ENCODE peak calls at places on chromosomes 13 and 19, in eight cellular contexts. L, S, C, T, F, D, M and U are unnamed samples.

GRCh38 chr13:42272776-42273175 is 824 bp downstream of the AKAP11 start:
- DNase-seq in L (no peak), S (no peak), C (no peak), T (no peak), F (no peak), D (no peak), M (no peak), U (no peak)

GRCh38 chr13:102580552-102581169 is 16.1 kb upstream of the TPP2 start:
- DNase-seq in L (peak), S (peak), C (peak), T (peak), F (no peak), D (peak), M (peak), U (no peak)

GRCh38 chr13:70723732-70724131 is 615.5 kb upstream of the KLHL1 start:
- DNase-seq in L (no peak), S (no peak), C (peak), T (no peak), F (no peak), D (peak), M (no peak), U (no peak)

GRCh38 chr19:3075605-3076431 is 13.5 kb upstream of the TLE5 start:
- DNase-seq in L (peak), S (peak), C (peak), T (no peak), F (no peak), D (peak), M (peak), U (no peak)

GRCh38 chr13:79392882-79393563 is 13.0 kb downstream of the RBM26 start:
- DNase-seq in L (no peak), S (peak), C (peak), T (no peak), F (no peak), D (peak), M (peak), U (no peak)

GRCh38 chr13:93325303-93326297 is 99.0 kb downstream of the GPC6 start:
- DNase-seq in L (no peak), S (no peak), C (no peak), T (no peak), F (no peak), D (no peak), M (no peak), U (no peak)

GRCh38 chr19:41876847-41877489 is at the start of gene CD79A:
- DNase-seq in L (peak), S (no peak), C (no peak), T (no peak), F (no peak), D (no peak), M (peak), U (no peak)

GRCh38 chr19:19342086-19343015 is 21.7 kb downstream of the MAU2 start:
- DNase-seq in L (peak), S (peak), C (peak), T (no peak), F (peak), D (peak), M (no peak), U (no peak)

GRCh38 chr19:42143341-42144234 is 11.3 kb upstream of the POU2F2 start:
- DNase-seq in L (no peak), S (peak), C (peak), T (no peak), F (no peak), D (peak), M (no peak), U (no peak)

GRCh38 chr13:75021151-75021550 is 460.8 kb downstream of the TBC1D4 start:
- DNase-seq in L (no peak), S (no peak), C (no peak), T (no peak), F (no peak), D (no peak), M (no peak), U (no peak)

GRCh38 chr19:19109601-19110000 is 28.7 kb downstream of the TMEM161A start:
- DNase-seq in L (no peak), S (peak), C (peak), T (no peak), F (no peak), D (no peak), M (no peak), U (no peak)

GRCh38 chr13:24217601-24218281 is 57.2 kb downstream of the SPATA13 start:
- DNase-seq in L (peak), S (peak), C (peak), T (no peak), F (no peak), D (peak), M (no peak), U (no peak)

GRCh38 chr13:99015606-99016520 is 38.0 kb upstream of the DOCK9 start:
- DNase-seq in L (no peak), S (no peak), C (peak), T (no peak), F (no peak), D (no peak), M (no peak), U (no peak)

GRCh38 chr19:18697680-18698079 is 14.2 kb downstream of the CRTC1 start:
- DNase-seq in L (no peak), S (no peak), C (no peak), T (no peak), F (no peak), D (peak), M (no peak), U (no peak)

GRCh38 chr13:30841161-30841560 is 64.9 kb upstream of the MEDAG start:
- DNase-seq in L (no peak), S (no peak), C (peak), T (no peak), F (no peak), D (no peak), M (no peak), U (no peak)

GRCh38 chr13:62524061-62524460 is 1108.4 kb upstream of the PCDH20 start:
- DNase-seq in L (no peak), S (no peak), C (no peak), T (no peak), F (no peak), D (no peak), M (no peak), U (no peak)

GRCh38 chr13:21071894-21072293 is 10.5 kb upstream of the LATS2 start:
- DNase-seq in L (no peak), S (peak), C (no peak), T (no peak), F (no peak), D (peak), M (no peak), U (no peak)

GRCh38 chr13:61531383-61532065 is 115.9 kb upstream of the PCDH20 start:
- DNase-seq in L (peak), S (no peak), C (no peak), T (no peak), F (no peak), D (peak), M (no peak), U (no peak)

GRCh38 chr13:110836600-110836903 is 78.3 kb downstream of the ANKRD10 start:
- DNase-seq in L (no peak), S (no peak), C (no peak), T (no peak), F (no peak), D (no peak), M (no peak), U (no peak)

GRCh38 chr13:29703421-29703820 is 107.9 kb upstream of the SLC7A1 start:
- DNase-seq in L (no peak), S (no peak), C (no peak), T (no peak), F (no peak), D (no peak), M (no peak), U (no peak)

GRCh38 chr19:3964256-3965194 is 6.4 kb downstream of the DAPK3 start:
- DNase-seq in L (no peak), S (no peak), C (no peak), T (no peak), F (no peak), D (no peak), M (no peak), U (no peak)

GRCh38 chr19:51714848-51715247 is 8.9 kb downstream of the HAS1 start:
- DNase-seq in L (no peak), S (peak), C (no peak), T (no peak), F (no peak), D (no peak), M (no peak), U (peak)

GRCh38 chr19:41799444-41800000 is 3.1 kb downstream of the CEACAM3 start:
- DNase-seq in L (no peak), S (no peak), C (no peak), T (no peak), F (no peak), D (peak), M (no peak), U (no peak)

GRCh38 chr19:49417090-49417489 is 6.2 kb downstream of the PTH2 start:
- DNase-seq in L (no peak), S (no peak), C (no peak), T (no peak), F (no peak), D (no peak), M (no peak), U (no peak)

GRCh38 chr13:110525328-110526319 is 35.9 kb downstream of the RAB20 start:
- DNase-seq in L (no peak), S (no peak), C (no peak), T (no peak), F (no peak), D (no peak), M (peak), U (no peak)

GRCh38 chr13:48401480-48401879 is 11.4 kb downstream of the LPAR6 start:
- DNase-seq in L (no peak), S (no peak), C (no peak), T (no peak), F (no peak), D (no peak), M (no peak), U (no peak)

GRCh38 chr19:49801966-49802661 is 11.0 kb downstream of the FUZ start:
- DNase-seq in L (peak), S (peak), C (peak), T (peak), F (no peak), D (no peak), M (no peak), U (no peak)

GRCh38 chr13:79405501-79405830 is 589 bp downstream of the RBM26 start:
- DNase-seq in L (peak), S (no peak), C (no peak), T (peak), F (no peak), D (no peak), M (no peak), U (no peak)

GRCh38 chr13:73880365-73880764 is 253.8 kb downstream of the KLF12 start:
- DNase-seq in L (no peak), S (peak), C (peak), T (no peak), F (no peak), D (no peak), M (no peak), U (no peak)

GRCh38 chr13:91576590-91576989 is 178.2 kb downstream of the GPC5 start:
- DNase-seq in L (peak), S (no peak), C (no peak), T (no peak), F (peak), D (no peak), M (peak), U (no peak)

GRCh38 chr19:43763473-43763939 is 8.7 kb upstream of the SMG9 start:
- DNase-seq in L (no peak), S (no peak), C (peak), T (no peak), F (no peak), D (no peak), M (peak), U (no peak)

GRCh38 chr13:54733639-54734038 is 1705.0 kb downstream of the OLFM4 start:
- DNase-seq in L (no peak), S (no peak), C (no peak), T (no peak), F (peak), D (no peak), M (no peak), U (no peak)

GRCh38 chr13:52345048-52345447 is 60.9 kb downstream of the THSD1 start:
- DNase-seq in L (no peak), S (peak), C (peak), T (no peak), F (no peak), D (no peak), M (no peak), U (no peak)

GRCh38 chr19:16588089-16588823 is 16.0 kb upstream of the SLC35E1 start:
- DNase-seq in L (peak), S (peak), C (peak), T (no peak), F (no peak), D (no peak), M (peak), U (peak)

GRCh38 chr19:7925171-7925837 is 631 bp downstream of the CTXN1 start:
- DNase-seq in L (peak), S (peak), C (peak), T (no peak), F (peak), D (peak), M (peak), U (peak)

GRCh38 chr13:114067886-114068722 is 64.3 kb downstream of the RASA3 start:
- DNase-seq in L (peak), S (no peak), C (no peak), T (no peak), F (no peak), D (no peak), M (peak), U (peak)

GRCh38 chr19:10871711-10872550 is 578 bp downstream of the CARM1 start:
- DNase-seq in L (no peak), S (peak), C (peak), T (peak), F (no peak), D (peak), M (peak), U (no peak)

GRCh38 chr13:108558489-108558888 is 70.9 kb upstream of the MYO16 start:
- DNase-seq in L (no peak), S (no peak), C (no peak), T (no peak), F (no peak), D (no peak), M (no peak), U (no peak)
- TF ChIP-seq CTCF in L (no peak), S (no peak), C (no peak), T (no peak), F (no peak), D (no peak), M (no peak), U (no peak)

DNA sequence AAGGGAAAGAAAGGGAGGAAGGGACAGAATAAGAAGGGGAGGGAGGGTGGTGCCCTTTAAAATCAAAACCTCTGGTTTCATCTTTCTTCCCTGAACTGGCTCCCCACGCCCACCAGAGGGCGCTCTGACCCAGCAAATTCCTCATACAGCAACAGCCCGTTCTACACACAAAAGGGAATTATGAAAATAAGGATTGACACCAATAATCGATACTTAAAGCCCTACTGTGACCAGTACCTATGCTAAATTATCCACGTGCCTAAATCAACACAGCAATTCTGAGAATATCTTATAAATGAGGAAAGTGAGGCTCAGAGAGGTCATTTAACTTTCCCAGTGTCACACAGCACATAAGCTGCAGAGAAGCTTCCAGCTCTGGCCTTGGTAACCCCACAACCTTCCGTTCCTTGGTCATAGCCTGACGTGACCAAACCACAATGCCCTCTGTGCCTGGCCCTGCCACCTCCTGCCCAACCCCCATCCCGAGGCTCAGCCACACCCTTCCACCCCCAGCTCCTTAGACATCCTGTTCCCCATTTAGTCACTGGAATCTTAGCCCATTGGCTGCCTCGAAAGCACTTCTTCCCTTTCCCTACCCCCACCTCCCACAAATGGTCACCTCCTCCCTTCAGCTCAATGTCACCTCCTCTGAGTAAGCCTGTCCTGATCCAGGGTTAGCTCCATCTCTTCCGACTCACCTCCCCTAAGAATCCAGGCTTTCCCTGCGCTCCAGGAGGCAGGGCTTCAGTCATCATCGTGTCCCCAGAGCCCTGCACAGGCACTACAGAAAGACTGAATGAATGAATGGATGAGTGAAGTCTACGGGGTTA is 34.2 kb upstream of the PNMA8B start:
- DNase-seq in L (peak), S (peak), C (peak), T (peak), F (no peak), D (peak), M (peak), U (peak)
- TF ChIP-seq CTCF in L (peak), S (peak), C (peak), T (no peak), F (peak), D (peak), M (peak), U (peak)

GRCh38 chr19:53906211-53907192 is 2.6 kb upstream of the CACNG7 start:
- DNase-seq in L (peak), S (peak), C (peak), T (no peak), F (no peak), D (peak), M (peak), U (no peak)
- TF ChIP-seq CTCF in L (peak), S (peak), C (peak), T (no peak), F (peak), D (peak), M (peak), U (peak)

DNA sequence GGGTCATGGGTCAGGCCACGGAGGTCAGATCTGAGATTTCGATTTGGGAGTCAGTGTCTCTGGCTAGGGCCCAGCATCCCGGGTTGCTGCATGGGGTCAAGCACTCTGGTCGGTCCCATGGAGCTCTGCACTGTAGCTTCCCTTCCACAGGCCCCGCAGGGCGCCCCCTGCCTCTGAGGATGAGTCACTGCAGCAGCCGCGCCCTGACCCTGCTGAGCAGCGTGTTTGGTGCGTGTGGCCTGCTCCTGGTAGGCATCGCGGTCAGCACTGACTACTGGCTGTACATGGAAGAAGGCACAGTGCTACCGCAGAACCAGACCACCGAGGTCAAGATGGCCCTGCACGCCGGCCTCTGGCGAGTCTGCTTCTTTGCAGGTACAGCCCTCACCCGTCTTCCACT is 3.6 kb downstream of the CACNG7 start:
- DNase-seq in L (no peak), S (no peak), C (no peak), T (no peak), F (no peak), D (no peak), M (peak), U (no peak)
- TF ChIP-seq CTCF in L (no peak), S (peak), C (peak), T (no peak), F (peak), D (peak), M (peak), U (peak)

GRCh38 chr19:47422417-47423163 is 3.3 kb upstream of the MEIS3 start:
- DNase-seq in L (no peak), S (no peak), C (no peak), T (no peak), F (no peak), D (no peak), M (no peak), U (no peak)
- TF ChIP-seq CTCF in L (no peak), S (no peak), C (no peak), T (no peak), F (no peak), D (no peak), M (no peak), U (no peak)

GRCh38 chr13:27770809-27771208 is 21.5 kb upstream of the GSX1 start:
- DNase-seq in L (peak), S (peak), C (peak), T (no peak), F (no peak), D (peak), M (peak), U (no peak)
- TF ChIP-seq CTCF in L (peak), S (peak), C (peak), T (no peak), F (peak), D (peak), M (peak), U (no peak)